ENCODE peak calls at places on chromosomes 5 and 9, in nine cellular contexts. W is astrocyte, C is SK-N-SH, K is fibroblast of lung, B is HCT116, P is mammary epithelial cell, N is Karpas-422, L is MM.1S, T is PC-3. X is an unnamed sample.

GRCh38 chr9:112615584-112616271 is 102.2 kb downstream of the INIP start:
- DNase-seq in C (no peak), P (no peak), L (no peak), T (no peak), N (no peak), K (no peak), W (no peak), B (no peak), X (no peak)

GRCh38 chr9:71783120-71783523 is 14.8 kb upstream of the CEMIP2 start:
- DNase-seq in K (no peak), P (peak; percentile 88), W (no peak), T (peak; percentile 65), C (no peak), N (no peak), L (no peak), B (no peak), X (peak; percentile 89)

GRCh38 chr9:95116820-95117204 is 200.7 kb downstream of the FANCC start:
- DNase-seq in L (no peak), N (no peak), C (no peak), P (peak; percentile 32), K (no peak), T (peak; percentile 12), B (no peak), W (no peak), X (no peak)

GRCh38 chr9:129676970-129677369 is 11.5 kb downstream of the PRRX2 start:
- DNase-seq in P (no peak), L (no peak), N (no peak), B (no peak), T (no peak), K (no peak), W (no peak), C (peak; percentile 57), X (no peak)

GRCh38 chr5:91978221-91978882 is 595.2 kb upstream of the ARRDC3 start:
- DNase-seq in C (no peak), N (no peak), T (no peak), K (no peak), P (no peak), W (no peak), L (no peak), B (no peak), X (no peak)

GRCh38 chr5:56522972-56523371 is 289.8 kb upstream of the ANKRD55 start:
- DNase-seq in B (no peak), T (peak; percentile 24), L (no peak), K (peak; percentile 62), W (no peak), C (no peak), N (no peak), P (no peak), X (no peak)

GRCh38 chr5:137921931-137922330 is 32.7 kb downstream of the PKD2L2 start:
- DNase-seq in K (peak; percentile 25), T (peak; percentile 41), L (no peak), B (no peak), W (peak; percentile 57), C (no peak), P (peak; percentile 60), N (no peak), X (no peak)

GRCh38 chr9:10875752-10876151 is 262.9 kb upstream of the PTPRD start:
- DNase-seq in L (no peak), P (no peak), N (no peak), C (no peak), T (peak; percentile 56), B (no peak), K (peak; percentile 55), W (no peak), X (no peak)

GRCh38 chr9:109912082-109912581 is 132.1 kb downstream of the PALM2AKAP2 start:
- DNase-seq in B (no peak), W (peak; percentile 58), N (no peak), K (peak; percentile 83), C (no peak), L (no peak), P (no peak), T (peak; percentile 86), X (no peak)

GRCh38 chr5:116291271-116291670 is 206.4 kb downstream of the COMMD10 start:
- DNase-seq in P (no peak), C (no peak), N (no peak), L (no peak), W (peak; percentile 8), B (no peak), K (no peak), T (no peak), X (no peak)

GRCh38 chr5:73204302-73204701 is 31.3 kb downstream of the TMEM174 start:
- DNase-seq in P (no peak), W (peak; percentile 19), L (no peak), K (no peak), T (no peak), N (no peak), B (no peak), C (no peak), X (no peak)

GRCh38 chr5:138955013-138955660 is 80.0 kb upstream of the LRRTM2 start:
- DNase-seq in C (peak; percentile 59), N (no peak), P (no peak), B (no peak), W (no peak), T (no peak), L (no peak), K (peak; percentile 84), X (no peak)

GRCh38 chr9:7042124-7042523 is 284.4 kb downstream of the KDM4C start:
- DNase-seq in T (peak; percentile 51), N (no peak), W (no peak), P (peak; percentile 45), L (no peak), B (no peak), C (no peak), K (peak; percentile 6), X (no peak)

GRCh38 chr9:101626295-101626694 is 31.5 kb upstream of the PPP3R2 start:
- DNase-seq in B (no peak), P (no peak), N (no peak), W (no peak), K (no peak), T (no peak), C (no peak), L (no peak), X (no peak)

GRCh38 chr9:127336086-127336485 is 60.9 kb upstream of the SLC2A8 start:
- DNase-seq in T (peak; percentile 2), K (peak; percentile 66), C (no peak), P (no peak), N (no peak), B (no peak), L (no peak), W (peak; percentile 30), X (no peak)

GRCh38 chr9:83630938-83631457 is 8.1 kb downstream of the IDNK start:
- DNase-seq in P (no peak), T (no peak), K (no peak), N (no peak), L (no peak), W (peak; percentile 8), C (peak; percentile 47), B (no peak), X (no peak)

GRCh38 chr5:1795506-1795905 is 4.1 kb downstream of the MRPL36 start:
- DNase-seq in K (no peak), C (no peak), W (no peak), N (no peak), T (no peak), P (no peak), L (no peak), B (no peak), X (no peak)

GRCh38 chr9:2261421-2262103 is 246.4 kb downstream of the SMARCA2 start:
- DNase-seq in W (no peak), P (no peak), L (no peak), T (no peak), N (peak; percentile 68), B (peak; percentile 24), K (no peak), C (no peak), X (no peak)

GRCh38 chr5:77015938-77016569 is 14.2 kb upstream of the AGGF1 start:
- DNase-seq in T (peak; percentile 62), K (peak; percentile 81), B (peak; percentile 57), C (no peak), P (peak; percentile 37), N (peak; percentile 82), L (peak; percentile 50), W (peak; percentile 54), X (no peak)

GRCh38 chr5:134145779-134146581 is 30.8 kb downstream of the SKP1 start:
- DNase-seq in W (peak; percentile 28), L (peak; percentile 70), B (peak; percentile 57), P (peak; percentile 62), K (peak; percentile 65), C (peak; percentile 77), N (peak; percentile 89), T (peak; percentile 82), X (peak; percentile 41)

GRCh38 chr5:87412417-87413115 is at the start of gene CCNH:
- DNase-seq in K (peak; percentile 98), B (peak; percentile 96), N (peak; percentile 99), L (peak; percentile 99), C (peak; percentile 86), T (peak; percentile 100), P (peak; percentile 96), W (peak; percentile 94), X (peak; percentile 58)

GRCh38 chr5:131611064-131611381 is 24.0 kb downstream of the RAPGEF6 start:
- DNase-seq in P (no peak), K (no peak), C (no peak), T (no peak), B (no peak), L (no peak), N (no peak), W (no peak), X (no peak)
- H4K20me1 ChIP-seq in P (no peaks in the 10 kb centered on the region), K (no peaks in the 10 kb centered on the region), C (no peaks in the 10 kb centered on the region), T (peaks cover 7% of the 10 kb centered on the region), B (no peaks in the 10 kb centered on the region), L (peaks cover 5% of the 10 kb centered on the region), N (peaks cover 30% of the 10 kb centered on the region), W (peaks cover 20% of the 10 kb centered on the region), X (peaks cover 4% of the 10 kb centered on the region)

GRCh38 chr5:128799945-128800344 is 165.3 kb upstream of the SLC27A6 start:
- DNase-seq in C (no peak), N (no peak), K (no peak), P (no peak), L (no peak), T (no peak), B (no peak), W (no peak), X (no peak)

DNA sequence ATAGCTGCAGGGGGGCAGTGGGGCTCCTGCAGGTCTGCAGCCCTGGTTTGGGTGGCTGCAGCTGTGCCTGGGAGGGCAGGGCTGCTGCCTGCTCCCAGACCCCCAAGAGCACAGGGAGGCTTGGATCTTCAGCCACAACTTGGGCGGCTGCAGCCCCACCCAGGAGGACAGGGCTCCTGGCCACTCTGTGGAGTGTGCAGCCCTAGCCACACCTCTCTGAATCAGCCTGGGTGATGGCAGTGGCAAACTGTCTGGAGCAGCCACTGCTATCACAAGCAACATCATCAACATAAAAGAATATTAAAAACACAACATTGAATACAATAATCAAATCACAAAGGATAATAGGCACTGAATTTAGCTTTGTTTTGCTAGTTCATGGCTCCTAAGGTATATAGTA is 164.9 kb upstream of the SLC27A6 start:
- DNase-seq in K (no peak), C (no peak), B (no peak), P (no peak), N (no peak), T (no peak), W (no peak), L (no peak), X (no peak)
- H2AFZ ChIP-seq in K (no peak overlapping the region), C (no peak overlapping the region), B (no peak overlapping the region), P (no peak overlapping the region), N (no peak overlapping the region), T (no peak overlapping the region), W (no peak overlapping the region), L (no peak overlapping the region), X (no peak overlapping the region)

GRCh38 chr9:70463877-70464276 is 49.4 kb upstream of the KLF9 start:
- DNase-seq in C (no peak), P (no peak), W (no peak), T (no peak), L (no peak), N (no peak), B (no peak), K (no peak), X (no peak)
- H3K4me1 ChIP-seq in C (no peaks in the 10 kb centered on the region), P (no peaks in the 10 kb centered on the region), W (no peaks in the 10 kb centered on the region), T (no peaks in the 10 kb centered on the region), L (no peaks in the 10 kb centered on the region), N (no peaks in the 10 kb centered on the region), B (no peaks in the 10 kb centered on the region), K (peaks cover 2% of the 10 kb centered on the region), X (no peaks in the 10 kb centered on the region)

GRCh38 chr5:180515294-180515693 is 21.1 kb downstream of the CNOT6 start:
- DNase-seq in T (no peak), L (no peak), C (no peak), B (no peak), N (no peak), P (no peak), W (no peak), K (no peak), X (no peak)
- H4K20me1 ChIP-seq in T (peaks cover 5% of the 10 kb centered on the region), L (peaks cover 4% of the 10 kb centered on the region), C (peaks cover 82% of the 10 kb centered on the region), B (no peaks in the 10 kb centered on the region), N (peaks cover 18% of the 10 kb centered on the region), P (no peaks in the 10 kb centered on the region), W (peaks cover 80% of the 10 kb centered on the region), K (no peaks in the 10 kb centered on the region), X (peaks cover 6% of the 10 kb centered on the region)